ENCODE peak calls at places on chromosomes 11 and 22, in five cellular contexts. Y is activated T-cell treated with anti-CD3 and anti-CD28 coated beads, Interleukin-2, amount 50 U/mL, for 72 hours; R is uterus; J is GM13976; O is NCI-H1436 treated with DMSO at 0.1 percent for 48 hours. P is an unnamed sample.

GRCh38 chr22:19824197-19825015 is 30.3 kb downstream of the GNB1L start:
- DNase-seq in Y (no peak), R (no peak), J (no peak), O (no peak), P (no peak)

GRCh38 chr22:17104336-17104935 is 16.7 kb downstream of the TMEM121B start:
- DNase-seq in Y (no peak), R (no peak), J (peak; percentile 28), O (no peak), P (no peak)

GRCh38 chr11:62337682-62338181 is 484 bp downstream of the ASRGL1 start:
- DNase-seq in Y (peak; percentile 14), R (no peak), J (peak; percentile 32), O (no peak), P (no peak)

GRCh38 chr11:100550910-100551309 is 136.2 kb upstream of the ARHGAP42 start:
- DNase-seq in Y (no peak), R (no peak), J (no peak), O (peak; percentile 67), P (no peak)

GRCh38 chr11:17405232-17406005 is 17.0 kb upstream of the KCNJ11 start:
- DNase-seq in Y (no peak), R (peak; percentile 50), J (no peak), O (peak; percentile 45), P (no peak)

GRCh38 chr11:19805827-19806226 is 93.2 kb downstream of the NAV2 start:
- DNase-seq in Y (no peak), R (no peak), J (no peak), O (no peak), P (no peak)

GRCh38 chr11:116505466-116506247 is 267.1 kb downstream of the BUD13 start:
- DNase-seq in Y (no peak), R (no peak), J (no peak), O (no peak), P (no peak)

GRCh38 chr11:18299724-18300123 is 22.2 kb downstream of the HPS5 start:
- DNase-seq in Y (no peak), R (no peak), J (no peak), O (no peak), P (no peak)

GRCh38 chr11:45086526-45086925 is 59.9 kb upstream of the PRDM11 start:
- DNase-seq in Y (no peak), R (no peak), J (no peak), O (no peak), P (no peak)

GRCh38 chr22:39083212-39084165 is 6.4 kb downstream of the APOBEC3G start:
- DNase-seq in Y (no peak), R (no peak), J (no peak), O (no peak), P (no peak)

GRCh38 chr22:45911601-45912271 is 65.2 kb downstream of the WNT7B start:
- DNase-seq in Y (no peak), R (no peak), J (no peak), O (peak; percentile 14), P (peak; percentile 0)

GRCh38 chr11:8604078-8604723 is 10.2 kb upstream of the STK33 start:
- DNase-seq in Y (peak; percentile 54), R (peak; percentile 74), J (peak; percentile 67), O (no peak), P (no peak)

GRCh38 chr11:64007160-64007628 is 21.0 kb downstream of the OTUB1 start:
- DNase-seq in Y (no peak), R (peak; percentile 32), J (no peak), O (no peak), P (no peak)

GRCh38 chr11:120024586-120024985 is 113.3 kb downstream of the TRIM29 start:
- DNase-seq in Y (no peak), R (no peak), J (no peak), O (no peak), P (no peak)

GRCh38 chr11:79546366-79546765 is 105.5 kb upstream of the TENM4 start:
- DNase-seq in Y (no peak), R (no peak), J (no peak), O (no peak), P (peak; percentile 23)

GRCh38 chr11:106961518-106961917 is 56.8 kb downstream of the GUCY1A2 start:
- DNase-seq in Y (no peak), R (no peak), J (no peak), O (no peak), P (no peak)

GRCh38 chr11:86047275-86047991 is 21.5 kb downstream of the PICALM start:
- DNase-seq in Y (peak; percentile 62), R (no peak), J (no peak), O (no peak), P (no peak)

GRCh38 chr11:16604784-16605439 is 133.5 kb upstream of the C11orf58 start:
- DNase-seq in Y (peak; percentile 27), R (no peak), J (peak; percentile 44), O (no peak), P (no peak)

GRCh38 chr11:10931761-10932700 is 74.2 kb upstream of the ZBED5 start:
- DNase-seq in Y (peak; percentile 8), R (peak; percentile 68), J (peak; percentile 36), O (no peak), P (no peak)

GRCh38 chr11:19849107-19849789 is 136.6 kb downstream of the NAV2 start:
- DNase-seq in Y (no peak), R (no peak), J (no peak), O (no peak), P (no peak)

GRCh38 chr11:100672483-100673038 is 14.5 kb upstream of the ARHGAP42 start:
- DNase-seq in Y (no peak), R (no peak), J (no peak), O (no peak), P (no peak)

GRCh38 chr11:125514336-125515101 is 18.5 kb upstream of the FEZ1 start:
- DNase-seq in Y (peak; percentile 65), R (no peak), J (peak; percentile 46), O (no peak), P (no peak)

GRCh38 chr22:45202333-45203149 is 38.2 kb downstream of the KIAA0930 start:
- DNase-seq in Y (no peak), R (no peak), J (no peak), O (no peak), P (no peak)

GRCh38 chr11:36002196-36002595 is 58.3 kb downstream of the LDLRAD3 start:
- DNase-seq in Y (no peak), R (no peak), J (no peak), O (no peak), P (no peak)

GRCh38 chr11:64996710-64997380 is at the start of gene BATF2:
- DNase-seq in Y (no peak), R (peak; percentile 51), J (peak; percentile 72), O (peak; percentile 46), P (no peak)

P was measured in NCI-H187 treated with DMSO at 0.1 percent for 48 hours.